ENCODE peak calls at places on chromosomes 2 and 18, in five cellular contexts. G is ovary, T is fibroblast of lung, H is H1, K is neural progenitor cell. Y is an unnamed sample. For H3K36me3, the result is how much of the 10 kb centered on the place peaks cover.

GRCh38 chr18:70931942-70932814 is 643.3 kb downstream of the SOCS6 start:
- DNase-seq in T (peak), H (no peak), K (peak), G (no peak), Y (peak)

GRCh38 chr18:13775058-13775457 is 48.6 kb downstream of the RNMT start:
- DNase-seq in G (no peak), T (no peak), K (no peak), H (no peak), Y (no peak)

GRCh38 chr2:71784734-71785549 is 331.6 kb downstream of the DYSF start:
- DNase-seq in G (no peak), H (no peak), K (no peak), T (no peak), Y (peak)

GRCh38 chr2:105344704-105345345 is 7.5 kb downstream of the C2orf49 start:
- DNase-seq in G (no peak), K (peak), H (no peak), T (peak), Y (peak)

GRCh38 chr2:190876641-190877040 is 4.0 kb upstream of the GLS start:
- DNase-seq in T (no peak), K (no peak), G (no peak), H (no peak), Y (no peak)

GRCh38 chr2:163794635-163795034 is 58.8 kb upstream of the FIGN start:
- DNase-seq in T (no peak), G (no peak), H (no peak), K (no peak), Y (peak)

GRCh38 chr2:70887550-70888229 is 48.0 kb upstream of the ATP6V1B1 start:
- DNase-seq in K (peak), G (no peak), T (no peak), H (no peak), Y (no peak)

GRCh38 chr2:207423886-207424285 is 105.9 kb upstream of the CREB1 start:
- DNase-seq in T (peak), K (no peak), H (no peak), G (no peak), Y (peak)

GRCh38 chr2:16281451-16282330 is 341.3 kb downstream of the MYCN start:
- DNase-seq in T (no peak), G (no peak), K (peak), H (peak), Y (peak)

GRCh38 chr2:65382776-65383357 is 49.5 kb downstream of the SPRED2 start:
- DNase-seq in T (peak), H (no peak), G (peak), K (no peak), Y (peak)

GRCh38 chr2:176146101-176146500 is 5.2 kb upstream of the HOXD4 start:
- DNase-seq in T (no peak), H (no peak), K (no peak), G (no peak), Y (no peak)

GRCh38 chr2:222413295-222413911 is 10.9 kb upstream of the SGPP2 start:
- DNase-seq in K (peak), G (no peak), T (no peak), H (no peak), Y (no peak)

GRCh38 chr2:149175956-149176355 is 137.5 kb downstream of the LYPD6B start:
- DNase-seq in H (no peak), T (no peak), K (no peak), G (no peak), Y (no peak)

GRCh38 chr2:224608104-224608503 is 22.9 kb upstream of the CUL3 start:
- DNase-seq in H (no peak), G (no peak), T (no peak), K (no peak), Y (no peak)

GRCh38 chr2:30915485-30915884 is 108.2 kb upstream of the CAPN13 start:
- DNase-seq in T (no peak), K (peak), H (peak), G (no peak), Y (peak)

GRCh38 chr2:16271231-16271896 is 331.0 kb downstream of the MYCN start:
- DNase-seq in H (no peak), K (peak), T (no peak), G (no peak), Y (no peak)

GRCh38 chr2:181685150-181685688 is 4.9 kb upstream of the NEUROD1 start:
- DNase-seq in T (no peak), K (peak), H (no peak), G (no peak), Y (peak)

GRCh38 chr2:109411648-109412325 is 202.0 kb downstream of the SEPTIN10 start:
- DNase-seq in T (no peak), G (no peak), H (no peak), K (no peak), Y (no peak)

GRCh38 chr2:25479761-25480160 is 138.0 kb upstream of the DNMT3A start:
- DNase-seq in H (no peak), G (no peak), K (no peak), T (no peak), Y (peak)

GRCh38 chr2:214856116-214856515 is 46.6 kb upstream of the BARD1 start:
- DNase-seq in T (no peak), K (no peak), H (no peak), G (no peak), Y (peak)

GRCh38 chr2:203446071-203446481 is 89.0 kb downstream of the RAPH1 start:
- DNase-seq in T (peak), H (no peak), K (no peak), G (no peak), Y (peak)

GRCh38 chr2:201500534-201500933 is 49.0 kb downstream of the STRADB start:
- DNase-seq in H (no peak), T (peak), K (no peak), G (no peak), Y (peak)

GRCh38 chr2:177467646-177468045 is 75.1 kb downstream of the AGPS start:
- DNase-seq in G (no peak), T (peak), K (no peak), H (no peak), Y (peak)

GRCh38 chr2:16058256-16058655 is 117.9 kb downstream of the MYCN start:
- DNase-seq in G (no peak), K (no peak), T (no peak), H (no peak), Y (no peak)

GRCh38 chr2:190052307-190052706 is 10.2 kb downstream of the MSTN start:
- DNase-seq in G (no peak), H (no peak), T (no peak), K (no peak), Y (peak)

GRCh38 chr2:231987088-231987788 is 25.7 kb downstream of the DIS3L2 start:
- DNase-seq in H (no peak), T (peak), G (peak), K (no peak), Y (no peak)

GRCh38 chr2:200356794-200357472 is 50.4 kb downstream of the SPATS2L start:
- DNase-seq in H (no peak), K (peak), G (no peak), T (peak), Y (no peak)

GRCh38 chr2:189143930-189144329 is 35.6 kb downstream of the COL5A2 start:
- DNase-seq in K (no peak), H (no peak), T (peak), G (no peak), Y (no peak)

GRCh38 chr2:72920317-72921087 is 3.2 kb downstream of the EMX1 start:
- DNase-seq in K (peak), H (no peak), G (no peak), T (peak), Y (no peak)

GRCh38 chr18:22847392-22847791 is 85.7 kb upstream of the RBBP8 start:
- DNase-seq in G (no peak), H (no peak), T (peak), K (peak), Y (no peak)

GRCh38 chr2:12661472-12661871 is 55.3 kb upstream of the TRIB2 start:
- DNase-seq in K (no peak), T (no peak), G (no peak), H (no peak), Y (peak)

DNA sequence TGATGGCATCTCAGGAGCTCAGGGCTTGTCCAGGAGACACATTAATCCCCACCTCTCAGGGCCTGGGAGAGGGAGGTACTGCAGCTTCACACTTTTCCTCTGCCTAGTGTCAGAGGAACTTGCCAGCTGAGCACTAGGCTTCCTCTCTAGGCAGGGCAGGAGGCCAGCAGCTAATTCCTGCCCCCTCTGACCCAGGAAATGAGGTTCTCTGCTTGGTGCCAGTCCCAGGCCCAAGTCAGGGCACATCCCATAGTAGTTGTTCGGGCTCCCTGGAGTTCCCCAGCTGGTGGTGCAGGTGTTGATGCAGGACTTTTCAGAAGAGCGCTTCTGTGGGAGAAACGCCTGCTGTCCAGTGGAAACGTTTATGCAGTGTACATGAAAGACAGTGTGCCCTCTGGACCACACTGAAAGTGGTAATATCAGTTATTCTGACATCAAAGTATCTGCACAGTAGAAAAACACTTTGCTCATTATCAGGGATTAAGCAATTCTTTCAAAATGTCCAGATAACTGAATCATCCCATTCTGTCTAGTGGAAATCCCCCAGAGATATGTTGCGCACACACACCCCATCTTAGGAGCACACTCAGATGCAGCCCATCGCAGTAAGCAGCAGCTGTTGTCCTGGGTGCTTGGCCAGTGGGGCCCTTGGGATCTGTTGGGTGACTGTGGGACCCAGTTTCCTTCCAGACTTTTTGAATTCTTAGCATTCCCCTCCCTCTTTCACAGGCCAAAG is 17.8 kb upstream of the SCLY start:
- DNase-seq in H (no peak), K (no peak), T (no peak), G (no peak), Y (no peak)
- H3K36me3 ChIP-seq in H (under half), K (under half), T (under half), G (under half), Y (under half)

GRCh38 chr2:239960929-239961661 is 64.0 kb downstream of the NDUFA10 start:
- DNase-seq in T (no peak), K (no peak), H (no peak), G (peak), Y (no peak)
- TF ChIP-seq CTCF in T (no peak), K (no peak), H (no peak), G (no peak), Y (no peak)

GRCh38 chr2:179525340-179525739 is 260.7 kb upstream of the SESTD1 start:
- DNase-seq in T (no peak), G (no peak), K (no peak), H (no peak), Y (no peak)
- H3K36me3 ChIP-seq in T (under half), G (under half), K (under half), H (under half), Y (under half)

GRCh38 chr2:55620123-55620779 is 2.8 kb upstream of the PPP4R3B start:
- DNase-seq in K (peak), G (no peak), H (no peak), T (no peak), Y (peak)
- TF ChIP-seq CTCF in K (peak), G (no peak), H (peak), T (peak), Y (peak)

GRCh38 chr2:28404086-28404485 is 11.4 kb downstream of the FOSL2 start:
- DNase-seq in T (no peak), G (no peak), K (no peak), H (no peak), Y (no peak)
- H3K36me3 ChIP-seq in T (under half), G (under half), K (under half), H (under half), Y (half or more)

GRCh38 chr18:36534154-36534688 is 236.7 kb downstream of the FHOD3 start:
- DNase-seq in G (no peak), K (no peak), T (no peak), H (no peak), Y (no peak)
- TF ChIP-seq CTCF in G (no peak), K (no peak), T (no peak), H (no peak), Y (no peak)

DNA sequence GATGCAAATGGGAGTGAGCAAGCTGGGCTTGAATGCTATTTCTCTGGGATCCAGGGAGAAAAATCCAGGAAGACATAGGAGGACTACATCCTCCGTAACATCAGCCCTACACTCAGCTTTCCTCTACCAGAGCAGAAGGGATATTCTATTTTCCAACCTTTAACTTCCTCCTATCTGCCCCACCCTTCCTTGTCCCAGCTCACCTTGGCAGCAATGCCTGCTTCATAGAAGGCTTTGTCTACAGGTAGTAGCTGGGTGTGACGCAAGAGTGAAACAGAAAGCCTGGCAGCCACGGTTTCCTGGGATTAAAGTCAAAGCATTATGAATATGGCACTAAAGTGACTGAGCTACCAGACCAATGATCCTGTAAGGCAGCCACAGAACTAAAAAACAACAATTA is 3.9 kb downstream of the KRTCAP3 start:
- DNase-seq in T (no peak), H (no peak), G (no peak), K (no peak), Y (peak)
- H3K36me3 ChIP-seq in T (under half), H (under half), G (under half), K (under half), Y (under half)

GRCh38 chr2:102051659-102052366 is 60.1 kb downstream of the IL1R2 start:
- DNase-seq in H (no peak), K (no peak), G (no peak), T (peak), Y (no peak)
- TF ChIP-seq CTCF in H (no peak), K (no peak), G (no peak), T (no peak), Y (no peak)

GRCh38 chr2:10187661-10188060 is 65.1 kb downstream of the RRM2 start:
- DNase-seq in T (no peak), H (no peak), K (no peak), G (no peak), Y (no peak)

GRCh38 chr2:10185755-10186154 is 63.2 kb downstream of the RRM2 start:
- DNase-seq in G (no peak), T (no peak), H (no peak), K (no peak), Y (no peak)

GRCh38 chr2:10188729-10189305 is 66.3 kb downstream of the RRM2 start:
- DNase-seq in G (no peak), H (no peak), T (no peak), K (no peak), Y (no peak)

GRCh38 chr2:10188211-10188610 is 65.7 kb downstream of the RRM2 start:
- DNase-seq in T (peak), G (no peak), H (no peak), K (peak), Y (peak)

DNA sequence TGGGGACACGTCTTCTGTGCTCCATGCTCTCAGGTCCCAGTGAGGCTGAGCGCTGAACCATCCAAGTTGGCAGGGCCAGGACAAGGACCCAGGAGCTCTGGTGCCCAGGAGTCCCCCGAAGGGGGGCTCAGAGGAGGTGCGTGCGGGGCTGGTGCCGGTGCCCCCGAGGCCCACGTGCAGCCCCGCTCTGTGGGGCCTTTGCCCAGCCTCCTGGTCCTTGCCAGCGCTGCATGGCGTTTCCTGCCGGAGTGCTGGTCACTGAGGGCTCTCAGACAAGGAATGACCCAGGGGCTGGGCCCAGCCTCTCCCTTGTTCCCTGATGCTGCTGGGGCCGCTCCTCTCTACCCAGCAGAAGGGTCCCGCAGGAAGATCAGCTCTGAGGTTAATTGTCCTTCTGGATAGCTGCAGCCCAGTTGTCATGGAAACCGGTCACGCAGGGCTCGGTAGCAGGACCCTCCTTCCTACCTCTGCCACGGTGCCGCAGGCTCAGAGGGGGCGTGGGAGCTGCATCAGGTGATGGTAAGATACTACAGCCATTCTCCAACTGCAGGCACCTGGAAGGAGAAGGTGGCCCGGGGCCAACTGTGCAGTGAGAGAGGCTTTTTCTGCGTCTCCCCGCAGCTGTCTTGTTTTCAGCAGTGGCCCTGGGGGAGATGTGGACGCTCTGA is 64.5 kb downstream of the RRM2 start:
- DNase-seq in T (no peak), G (no peak), H (no peak), K (peak), Y (no peak)
- H3K36me3 ChIP-seq in T (under half), G (under half), H (under half), K (under half), Y (under half)

Y was measured in bronchial epithelial cell.